ENCODE peak calls at places on chromosomes 5 and 9, in five cellular contexts. Y is hypothalamus, B is AG08396, S is dermis microvascular lymphatic vessel endothelial cell, Z is T1000. D is an unnamed sample.
A peak's percentile ranks its signal among the peaks of the same experiment; 100 is the strongest.

GRCh38 chr9:27665121-27665520 is 91.8 kb upstream of the C9orf72 start:
- DNase-seq in Z (no peak), B (no peak), Y (no peak), S (no peak), D (no peak)

GRCh38 chr5:31811210-31811609 is 172.3 kb downstream of the PDZD2 start:
- DNase-seq in Z (peak; percentile 77), Y (no peak), B (peak; percentile 83), S (peak; percentile 33), D (peak; percentile 87)

GRCh38 chr5:6527749-6528455 is 79.2 kb downstream of the UBE2QL1 start:
- DNase-seq in S (no peak), B (no peak), Y (no peak), Z (no peak), D (no peak)

GRCh38 chr5:75057551-75057950 is 5.2 kb upstream of the GCNT4 start:
- DNase-seq in B (no peak), S (no peak), Y (no peak), Z (no peak), D (no peak)

GRCh38 chr5:113212244-113212920 is 222.4 kb downstream of the TSSK1B start:
- DNase-seq in B (no peak), Z (no peak), Y (no peak), S (peak; percentile 59), D (no peak)

GRCh38 chr5:177472460-177473441 is 683 bp downstream of the DBN1 start:
- DNase-seq in B (peak; percentile 73), S (no peak), Y (no peak), Z (peak; percentile 19), D (peak; percentile 44)

GRCh38 chr9:133512253-133513213 is 12.2 kb downstream of the MYMK start:
- DNase-seq in B (no peak), S (no peak), Y (no peak), Z (no peak), D (no peak)

GRCh38 chr9:130570200-130570599 is 9.2 kb upstream of the FUBP3 start:
- DNase-seq in Z (no peak), B (no peak), Y (no peak), S (no peak), D (peak; percentile 47)

GRCh38 chr9:133973111-133973790 is 18.9 kb downstream of the VAV2 start:
- DNase-seq in S (no peak), B (no peak), Z (no peak), Y (no peak), D (no peak)

GRCh38 chr9:6931913-6932312 is 174.1 kb downstream of the KDM4C start:
- DNase-seq in Z (peak; percentile 25), B (peak; percentile 53), S (peak; percentile 22), Y (no peak), D (peak; percentile 56)

GRCh38 chr9:21110708-21111576 is 30.7 kb downstream of the IFNW1 start:
- DNase-seq in Z (no peak), S (peak; percentile 70), Y (no peak), B (peak; percentile 59), D (peak; percentile 79)

GRCh38 chr9:88820055-88820454 is 171.2 kb upstream of the S1PR3 start:
- DNase-seq in B (no peak), Y (no peak), Z (no peak), S (no peak), D (peak; percentile 2)

GRCh38 chr5:155886311-155887031 is 440.5 kb upstream of the SGCD start:
- DNase-seq in Y (no peak), S (no peak), Z (no peak), B (no peak), D (no peak)

GRCh38 chr5:98497391-98497790 is 276.1 kb upstream of the RGMB start:
- DNase-seq in S (no peak), B (no peak), Z (no peak), Y (no peak), D (no peak)

GRCh38 chr9:114539718-114540410 is 34.6 kb upstream of the WHRN start:
- DNase-seq in Y (no peak), Z (no peak), B (no peak), S (no peak), D (no peak)

GRCh38 chr9:131056781-131057506 is 39.4 kb upstream of the AIF1L start:
- DNase-seq in S (no peak), B (no peak), Z (no peak), Y (no peak), D (no peak)

GRCh38 chr9:114745879-114746550 is 59.8 kb downstream of the TNFSF15 start:
- DNase-seq in S (no peak), Y (no peak), Z (no peak), B (no peak), D (no peak)

GRCh38 chr5:39501403-39501802 is 76.6 kb upstream of the DAB2 start:
- DNase-seq in Z (peak; percentile 31), S (no peak), B (peak; percentile 52), Y (no peak), D (peak; percentile 81)

GRCh38 chr9:129798973-129799372 is 4.0 kb upstream of the TOR1B start:
- DNase-seq in Z (no peak), S (no peak), Y (no peak), B (no peak), D (no peak)

GRCh38 chr9:85484235-85484634 is 257.5 kb downstream of the AGTPBP1 start:
- DNase-seq in Z (no peak), B (no peak), S (no peak), Y (no peak), D (no peak)

GRCh38 chr5:4868140-4868735 is 271.9 kb upstream of the ADAMTS16 start:
- DNase-seq in Y (peak; percentile 69), Z (peak; percentile 8), B (peak; percentile 50), S (peak; percentile 10), D (peak; percentile 75)

GRCh38 chr5:60779431-60779830 is 64.6 kb downstream of the ELOVL7 start:
- DNase-seq in Z (no peak), S (no peak), B (no peak), Y (no peak), D (peak; percentile 8)

GRCh38 chr5:144237851-144238250 is 67.2 kb downstream of the KCTD16 start:
- DNase-seq in S (no peak), Y (no peak), B (no peak), Z (no peak), D (no peak)

GRCh38 chr5:178329331-178329730 is 96.7 kb upstream of the PHYKPL start:
- DNase-seq in Z (no peak), B (no peak), Y (no peak), S (no peak), D (no peak)

GRCh38 chr9:42852133-42852532 is 668.7 kb downstream of the SPATA31A6 start:
- DNase-seq in S (peak; percentile 4), B (peak; percentile 0), Z (peak; percentile 57), Y (no peak), D (peak; percentile 32)

GRCh38 chr9:115132648-115133047 is 14.7 kb upstream of the TNC start:
- DNase-seq in Y (no peak), S (no peak), B (peak; percentile 48), Z (peak; percentile 40), D (no peak)

GRCh38 chr5:107968465-107968864 is 297.7 kb upstream of the EFNA5 start:
- DNase-seq in Z (no peak), B (no peak), Y (no peak), S (no peak), D (peak; percentile 84)

GRCh38 chr5:16934123-16934522 is 2.0 kb downstream of the MYO10 start:
- DNase-seq in S (peak; percentile 50), Y (no peak), B (peak; percentile 79), Z (peak; percentile 58), D (peak; percentile 96)

GRCh38 chr5:127987354-127988148 is 96.0 kb upstream of the SLC12A2 start:
- DNase-seq in B (no peak), S (no peak), Y (no peak), Z (no peak), D (no peak)

GRCh38 chr5:132877938-132878337 is 4.5 kb downstream of the LEAP2 start:
- DNase-seq in B (peak; percentile 39), S (no peak), Y (no peak), Z (no peak), D (peak; percentile 16)

GRCh38 chr9:127789179-127789578 is 3.3 kb downstream of the CDK9 start:
- DNase-seq in Y (no peak), Z (no peak), S (no peak), B (no peak), D (no peak)

GRCh38 chr9:97985058-97985861 is 2.1 kb downstream of the ANP32B start:
- DNase-seq in B (no peak), Y (no peak), Z (no peak), S (no peak), D (peak; percentile 25)

GRCh38 chr9:18163146-18163545 is 310.8 kb upstream of the ADAMTSL1 start:
- DNase-seq in Z (no peak), B (no peak), S (no peak), Y (no peak), D (no peak)

GRCh38 chr5:159807586-159807985 is 108.7 kb upstream of the ADRA1B start:
- DNase-seq in Y (no peak), B (no peak), Z (no peak), S (no peak), D (no peak)

GRCh38 chr9:99824378-99825157 is 2.9 kb downstream of the NR4A3 start:
- DNase-seq in Z (no peak), S (no peak), Y (peak; percentile 3), B (peak; percentile 54), D (no peak)

GRCh38 chr5:172114875-172115422 is 73.1 kb downstream of the STK10 start:
- DNase-seq in Z (no peak), S (no peak), Y (no peak), B (no peak), D (no peak)

D was measured in PC-3.